ENCODE peak calls at places on chromosomes 11 and 22, in five cellular contexts. Y is NCI-H1417 treated with DMSO at 0.1 percent for 48 hours; R is M059J; P is activated CD4-positive, alpha-beta T cell treated with anti-CD3 and anti-CD28 coated beads, Interleukin-2, amount 50 U/mL, for 1 hour; H is NCI-H82. U is an unnamed sample.

GRCh38 chr11:19977941-19978340 is 182.3 kb downstream of the DBX1 start:
- DNase-seq in H (no peak), Y (no peak), P (no peak), R (no peak), U (no peak)

GRCh38 chr11:35365961-35366360 is 53.4 kb downstream of the SLC1A2 start:
- DNase-seq in R (no peak), Y (no peak), H (no peak), P (no peak), U (no peak)

GRCh38 chr11:6315811-6316425 is 4.4 kb downstream of the CAVIN3 start:
- DNase-seq in R (peak), Y (no peak), P (peak), H (peak), U (peak)

GRCh38 chr22:20638143-20638870 is 130.9 kb downstream of the MED15 start:
- DNase-seq in P (no peak), Y (no peak), R (no peak), H (no peak), U (peak)

GRCh38 chr22:43001271-43002197 is 13.4 kb downstream of the PACSIN2 start:
- DNase-seq in H (peak), Y (no peak), R (peak), P (no peak), U (no peak)

GRCh38 chr22:39839917-39840510 is 53.5 kb downstream of the ENTHD1 start:
- DNase-seq in H (no peak), R (no peak), P (peak), Y (no peak), U (no peak)

GRCh38 chr11:2518112-2518982 is 73.5 kb downstream of the KCNQ1 start:
- DNase-seq in Y (no peak), R (no peak), H (no peak), P (no peak), U (peak)

GRCh38 chr11:70206226-70206785 is 3.2 kb downstream of the FADD start:
- DNase-seq in H (no peak), P (no peak), Y (no peak), R (no peak), U (peak)

GRCh38 chr11:118917488-118918127 is 8.1 kb downstream of the BCL9L start:
- DNase-seq in H (no peak), R (peak), P (no peak), Y (no peak), U (peak)

GRCh38 chr22:39148727-39149535 is 3.5 kb downstream of the CBX7 start:
- DNase-seq in R (no peak), Y (no peak), H (peak), P (peak), U (peak)

GRCh38 chr11:9840460-9841004 is 176.7 kb downstream of the SWAP70 start:
- DNase-seq in H (no peak), Y (no peak), P (no peak), R (no peak), U (no peak)

GRCh38 chr11:86047275-86047991 is 21.5 kb downstream of the PICALM start:
- DNase-seq in R (peak), Y (no peak), H (no peak), P (peak), U (peak)

GRCh38 chr11:69351460-69351859 is 57.5 kb downstream of the MYEOV start:
- DNase-seq in Y (no peak), P (no peak), R (peak), H (no peak), U (no peak)

GRCh38 chr11:69492201-69492991 is 10.9 kb downstream of the LINC01488 start:
- DNase-seq in H (no peak), R (no peak), P (no peak), Y (no peak), U (peak)

GRCh38 chr11:70324354-70325115 is 54.0 kb downstream of the PPFIA1 start:
- DNase-seq in Y (no peak), R (no peak), P (no peak), H (no peak), U (no peak)

GRCh38 chr11:92104349-92104748 is 120.3 kb upstream of the FAT3 start:
- DNase-seq in Y (no peak), P (no peak), R (no peak), H (peak), U (no peak)

GRCh38 chr11:119483341-119483880 is 60.4 kb upstream of the THY1 start:
- DNase-seq in P (no peak), H (no peak), Y (no peak), R (no peak), U (no peak)

GRCh38 chr11:42098075-42098474 is 638.6 kb upstream of the LRRC4C start:
- DNase-seq in Y (no peak), P (no peak), H (no peak), R (no peak), U (no peak)

GRCh38 chr22:32341122-32341740 is 16.4 kb upstream of the RFPL3 start:
- DNase-seq in Y (no peak), H (no peak), R (peak), P (no peak), U (no peak)

GRCh38 chr11:118928108-118928869 is 2.6 kb upstream of the BCL9L start:
- DNase-seq in H (peak), R (peak), Y (peak), P (peak), U (peak)

GRCh38 chr11:120178441-120179070 is 32.3 kb upstream of the OAF start:
- DNase-seq in Y (no peak), P (no peak), H (no peak), R (peak), U (no peak)

GRCh38 chr11:45451766-45452440 is 165.8 kb upstream of the SYT13 start:
- DNase-seq in Y (no peak), R (no peak), P (no peak), H (no peak), U (no peak)

GRCh38 chr11:91219501-91219900 is 996.7 kb upstream of the CHORDC1 start:
- DNase-seq in R (no peak), Y (no peak), P (no peak), H (no peak), U (no peak)

GRCh38 chr11:76768091-76769047 is 14.8 kb upstream of the TSKU start:
- DNase-seq in Y (no peak), H (peak), P (peak), R (peak), U (no peak)

U was measured in osteoblast.